ENCODE peak calls at places on chromosome 14, in four cellular contexts. One of them, this sample, is unnamed.

GRCh38 chr14:69580009-69580577 is 5.4 kb upstream of the CCDC177 start:
- DNase-seq in pancreas: no peak
- DNase-seq in effector memory CD8-positive, alpha-beta T cell: no peak
- DNase-seq in HT-29: peak; percentile 42
- DNase-seq in this sample: peak; percentile 85

GRCh38 chr14:62691613-62692489 is 353.4 kb downstream of the KCNH5 start:
- DNase-seq in pancreas: no peak
- DNase-seq in effector memory CD8-positive, alpha-beta T cell: no peak
- DNase-seq in HT-29: peak; percentile 80
- DNase-seq in this sample: peak; percentile 88

GRCh38 chr14:22536853-22537338 is 52.1 kb downstream of the DAD1 start:
- DNase-seq in pancreas: no peak
- DNase-seq in effector memory CD8-positive, alpha-beta T cell: peak; percentile 54
- DNase-seq in HT-29: peak; percentile 32
- DNase-seq in this sample: peak; percentile 88

GRCh38 chr14:101454229-101454628 is 107.1 kb upstream of the DIO3 start:
- DNase-seq in pancreas: no peak
- DNase-seq in effector memory CD8-positive, alpha-beta T cell: no peak
- DNase-seq in HT-29: no peak
- DNase-seq in this sample: no peak

GRCh38 chr14:39555749-39556148 is 123.5 kb upstream of the FBXO33 start:
- DNase-seq in pancreas: no peak
- DNase-seq in effector memory CD8-positive, alpha-beta T cell: no peak
- DNase-seq in HT-29: no peak
- DNase-seq in this sample: no peak

GRCh38 chr14:84442481-84442880 is 1087.5 kb upstream of the FLRT2 start:
- DNase-seq in pancreas: no peak
- DNase-seq in effector memory CD8-positive, alpha-beta T cell: no peak
- DNase-seq in HT-29: no peak
- DNase-seq in this sample: no peak

GRCh38 chr14:59664741-59665140 is 88.1 kb upstream of the CCDC175 start:
- DNase-seq in pancreas: no peak
- DNase-seq in effector memory CD8-positive, alpha-beta T cell: no peak
- DNase-seq in HT-29: no peak
- DNase-seq in this sample: no peak

GRCh38 chr14:31934767-31935266 is 142.3 kb upstream of the ARHGAP5 start:
- DNase-seq in pancreas: no peak
- DNase-seq in effector memory CD8-positive, alpha-beta T cell: no peak
- DNase-seq in HT-29: peak; percentile 71
- DNase-seq in this sample: peak; percentile 78

GRCh38 chr14:71206123-71206522 is 298.9 kb downstream of the PCNX1 start:
- DNase-seq in pancreas: no peak
- DNase-seq in effector memory CD8-positive, alpha-beta T cell: no peak
- DNase-seq in HT-29: no peak
- DNase-seq in this sample: no peak

GRCh38 chr14:31508140-31508539 is 20.3 kb upstream of the GPR33 start:
- DNase-seq in pancreas: no peak
- DNase-seq in effector memory CD8-positive, alpha-beta T cell: no peak
- DNase-seq in HT-29: no peak
- DNase-seq in this sample: no peak

GRCh38 chr14:93041830-93042229 is 73.9 kb downstream of the ITPK1 start:
- DNase-seq in pancreas: no peak
- DNase-seq in effector memory CD8-positive, alpha-beta T cell: no peak
- DNase-seq in HT-29: no peak
- DNase-seq in this sample: no peak

GRCh38 chr14:75615200-75615599 is 36.8 kb downstream of the FLVCR2 start:
- DNase-seq in pancreas: no peak
- DNase-seq in effector memory CD8-positive, alpha-beta T cell: no peak
- DNase-seq in HT-29: no peak
- DNase-seq in this sample: no peak

GRCh38 chr14:69696633-69697557 is 70.0 kb upstream of the SRSF5 start:
- DNase-seq in pancreas: no peak
- DNase-seq in effector memory CD8-positive, alpha-beta T cell: no peak
- DNase-seq in HT-29: no peak
- DNase-seq in this sample: no peak

GRCh38 chr14:53847057-53847456 is 109.6 kb downstream of the BMP4 start:
- DNase-seq in pancreas: no peak
- DNase-seq in effector memory CD8-positive, alpha-beta T cell: no peak
- DNase-seq in HT-29: no peak
- DNase-seq in this sample: no peak

GRCh38 chr14:32006267-32007110 is 70.6 kb upstream of the ARHGAP5 start:
- DNase-seq in pancreas: no peak
- DNase-seq in effector memory CD8-positive, alpha-beta T cell: no peak
- DNase-seq in HT-29: peak; percentile 92
- DNase-seq in this sample: peak; percentile 61

GRCh38 chr14:70708717-70709570 is 67.2 kb downstream of the TTC9 start:
- DNase-seq in pancreas: no peak
- DNase-seq in effector memory CD8-positive, alpha-beta T cell: no peak
- DNase-seq in HT-29: no peak
- DNase-seq in this sample: no peak